ENCODE peak calls at places on chromosome 9, in seven cellular contexts. K is IMR-90, C is mesenchymal stem cell, V is H1, B is neuronal stem cell, H is trophoblast cell, T is H9. D is an unnamed sample.

GRCh38 chr9:91211919-91212318 is 149.8 kb downstream of the AUH start:
- DNase-seq in C (no peak), B (no peak), T (no peak), V (no peak), K (no peak), H (no peak), D (no peak)

GRCh38 chr9:18233776-18234445 is 240.0 kb upstream of the ADAMTSL1 start:
- DNase-seq in T (no peak), C (no peak), V (no peak), B (no peak), K (no peak), H (no peak), D (no peak)

GRCh38 chr9:135104761-135105160 is 17.3 kb downstream of the OLFM1 start:
- DNase-seq in K (no peak), B (no peak), T (no peak), H (no peak), V (no peak), C (no peak), D (no peak)

GRCh38 chr9:91376239-91376638 is 14.5 kb upstream of the AUH start:
- DNase-seq in C (peak; percentile 61), B (no peak), V (no peak), K (no peak), T (no peak), H (no peak), D (no peak)

GRCh38 chr9:123998970-123999621 is 12.5 kb upstream of the LHX2 start:
- DNase-seq in B (peak; percentile 29), T (peak; percentile 54), V (peak; percentile 69), C (no peak), K (no peak), H (no peak), D (peak; percentile 41)

GRCh38 chr9:80797841-80798688 is 891.3 kb downstream of the TLE1 start:
- DNase-seq in T (no peak), H (no peak), K (peak; percentile 63), B (no peak), C (peak; percentile 13), V (no peak), D (no peak)

GRCh38 chr9:12424243-12424642 is 268.9 kb upstream of the TYRP1 start:
- DNase-seq in H (no peak), V (no peak), K (no peak), C (no peak), B (no peak), T (no peak), D (no peak)

GRCh38 chr9:127336708-127337352 is 60.1 kb upstream of the SLC2A8 start:
- DNase-seq in C (peak; percentile 96), H (peak; percentile 96), V (no peak), K (peak; percentile 96), B (no peak), T (no peak), D (peak; percentile 43)

GRCh38 chr9:109624901-109625300 is 126.8 kb upstream of the PTPN3 start:
- DNase-seq in V (no peak), H (no peak), T (no peak), C (no peak), K (no peak), B (no peak), D (no peak)

GRCh38 chr9:38057416-38058195 is 11.4 kb downstream of the SHB start:
- DNase-seq in K (no peak), H (peak; percentile 87), C (no peak), B (no peak), V (no peak), T (no peak), D (peak; percentile 50)

GRCh38 chr9:128972956-128973355 is 25.5 kb downstream of the NUP188 start:
- DNase-seq in C (peak; percentile 42), T (no peak), V (no peak), H (no peak), K (peak; percentile 91), B (no peak), D (no peak)

GRCh38 chr9:134959126-134959970 is 41.6 kb upstream of the FCN1 start:
- DNase-seq in K (no peak), C (no peak), V (no peak), H (no peak), B (no peak), T (no peak), D (no peak)

GRCh38 chr9:133869674-133870419 is 122.3 kb downstream of the VAV2 start:
- DNase-seq in B (no peak), K (no peak), V (no peak), H (peak; percentile 34), C (no peak), T (no peak), D (peak; percentile 36)

GRCh38 chr9:90445391-90445790 is 197.2 kb downstream of the DIRAS2 start:
- DNase-seq in T (no peak), B (no peak), C (no peak), K (no peak), H (no peak), V (no peak), D (no peak)

GRCh38 chr9:138052635-138053320 is 175.2 kb downstream of the CACNA1B start:
- DNase-seq in T (no peak), B (no peak), K (no peak), H (no peak), V (no peak), C (no peak), D (no peak)
- H3K9ac ChIP-seq in T (no peak overlapping the region), B (no peak overlapping the region), K (no peak overlapping the region), H (no peak overlapping the region), V (no peak overlapping the region), C (no peak overlapping the region), D (no peak overlapping the region)

DNA sequence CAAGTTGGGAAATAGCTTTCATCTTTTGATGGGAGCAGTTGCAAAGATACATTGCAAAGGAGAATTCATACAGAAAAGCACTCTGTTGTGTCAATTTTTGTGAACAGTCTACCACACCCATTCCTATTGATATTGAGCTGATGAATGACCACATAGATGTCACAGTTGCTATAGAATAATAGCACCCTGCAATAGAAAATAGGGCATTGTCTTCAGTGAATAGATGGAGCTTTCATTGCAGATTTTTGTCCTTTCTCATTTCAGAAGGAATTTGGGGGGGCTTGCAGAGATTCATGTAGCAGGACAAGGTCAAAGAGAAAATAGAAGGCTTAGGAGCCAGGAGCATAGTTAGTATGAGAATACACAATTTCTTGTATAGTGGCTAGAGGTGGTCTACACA is 237.9 kb downstream of the TMEM38B start:
- DNase-seq in C (no peak), B (no peak), H (no peak), K (no peak), T (no peak), V (no peak), D (no peak)
- H2BK120ac ChIP-seq in C (no peak overlapping the region), B (no peak overlapping the region), H (no peak overlapping the region), K (no peak overlapping the region), T (no peak overlapping the region), V (no peak overlapping the region), D (no peak overlapping the region)

GRCh38 chr9:7704543-7704942 is 95.0 kb downstream of the DMAC1 start:
- DNase-seq in V (no peak), B (no peak), C (no peak), K (no peak), T (no peak), H (no peak), D (no peak)
- H3K4ac ChIP-seq in V (no peak overlapping the region), B (no peak overlapping the region), C (no peak overlapping the region), K (no peak overlapping the region), T (no peak overlapping the region), H (no peak overlapping the region), D (no peak overlapping the region)

GRCh38 chr9:130687615-130688014 is 6.0 kb upstream of the EXOSC2 start:
- DNase-seq in T (no peak), K (no peak), C (no peak), B (no peak), V (no peak), H (no peak), D (no peak)

GRCh38 chr9:130689937-130690700 is 3.5 kb upstream of the EXOSC2 start:
- DNase-seq in C (peak; percentile 72), H (peak; percentile 61), K (peak; percentile 94), V (no peak), B (no peak), T (peak; percentile 89), D (peak; percentile 93)

GRCh38 chr9:130688070-130688469 is 5.5 kb upstream of the EXOSC2 start:
- DNase-seq in V (no peak), T (no peak), H (no peak), C (no peak), K (no peak), B (no peak), D (no peak)

GRCh38 chr9:130692365-130692764 is 1.2 kb upstream of the EXOSC2 start:
- DNase-seq in K (no peak), H (peak; percentile 64), B (peak; percentile 74), T (peak; percentile 94), V (peak; percentile 94), C (peak; percentile 43), D (peak; percentile 93)

GRCh38 chr9:130689572-130689936 is 4.0 kb upstream of the EXOSC2 start:
- DNase-seq in B (no peak), C (no peak), K (no peak), V (no peak), T (no peak), H (no peak), D (no peak)
- H3K9ac ChIP-seq in B (no peak overlapping the region), C (peak overlapping the region; percentile 83), K (peak overlapping the region; percentile 5), V (no peak overlapping the region), T (no peak overlapping the region), H (no peak overlapping the region), D (no peak overlapping the region)

D was measured in mesendoderm.